ENCODE peak calls at places on chromosome 5, in nine cellular contexts. B is amniotic stem cell; Y is GM19239; A is neural crest cell; M is HTR-8/SVneo; Z is T-helper 9 cell; X is EL; K is mesothelial cell of epicardium; H is activated naive CD4-positive, alpha-beta T cell. L is an unnamed sample.

GRCh38 chr5:161685461-161685860 is at the start of gene GABRA6:
- DNase-seq in B (no peak), Y (no peak), A (no peak), M (no peak), Z (no peak), X (no peak), K (no peak), H (no peak), L (no peak)

GRCh38 chr5:97929383-97929782 is 746.3 kb upstream of the RIOK2 start:
- DNase-seq in B (no peak), Y (no peak), A (no peak), M (no peak), Z (no peak), X (peak), K (no peak), H (no peak), L (no peak)

GRCh38 chr5:65395526-65396155 is 86.1 kb downstream of the ADAMTS6 start:
- DNase-seq in B (no peak), Y (no peak), A (no peak), M (no peak), Z (no peak), X (peak), K (no peak), H (no peak), L (no peak)

GRCh38 chr5:123814796-123815479 is 303.0 kb downstream of the CSNK1G3 start:
- DNase-seq in B (peak), Y (no peak), A (no peak), M (no peak), Z (no peak), X (peak), K (no peak), H (no peak), L (no peak)

GRCh38 chr5:18088020-18088579 is 453.8 kb downstream of the TAF11L14 start:
- DNase-seq in B (no peak), Y (no peak), A (no peak), M (no peak), Z (no peak), X (no peak), K (no peak), H (no peak), L (no peak)

GRCh38 chr5:144011348-144011861 is 159.1 kb downstream of the YIPF5 start:
- DNase-seq in B (no peak), Y (no peak), A (no peak), M (no peak), Z (no peak), X (no peak), K (no peak), H (no peak), L (no peak)

GRCh38 chr5:93601053-93601429 is 18.0 kb downstream of the NR2F1 start:
- DNase-seq in B (no peak), Y (no peak), A (no peak), M (no peak), Z (no peak), X (no peak), K (no peak), H (no peak), L (no peak)

GRCh38 chr5:93069276-93069675 is 511.7 kb downstream of the NR2F1-AS1 start:
- DNase-seq in B (no peak), Y (no peak), A (no peak), M (no peak), Z (no peak), X (no peak), K (no peak), H (no peak), L (no peak)

GRCh38 chr5:132886064-132886823 is 12.8 kb downstream of the LEAP2 start:
- DNase-seq in B (no peak), Y (no peak), A (no peak), M (no peak), Z (no peak), X (no peak), K (no peak), H (no peak), L (no peak)

GRCh38 chr5:137200906-137201305 is 298.2 kb downstream of the SPOCK1 start:
- DNase-seq in B (no peak), Y (no peak), A (no peak), M (no peak), Z (no peak), X (no peak), K (no peak), H (no peak), L (no peak)

GRCh38 chr5:15850536-15850935 is 329.1 kb downstream of the MARCHF11 start:
- DNase-seq in B (no peak), Y (no peak), A (no peak), M (no peak), Z (no peak), X (no peak), K (no peak), H (no peak), L (no peak)

GRCh38 chr5:122705876-122706275 is 69.0 kb upstream of the SNX2 start:
- DNase-seq in B (no peak), Y (no peak), A (no peak), M (no peak), Z (no peak), X (no peak), K (no peak), H (no peak), L (no peak)

GRCh38 chr5:157516016-157516415 is 56.0 kb downstream of the NIPAL4 start:
- DNase-seq in B (peak), Y (no peak), A (no peak), M (peak), Z (no peak), X (peak), K (no peak), H (no peak), L (no peak)

GRCh38 chr5:148408092-148408491 is 24.3 kb downstream of the FBXO38 start:
- DNase-seq in B (no peak), Y (no peak), A (no peak), M (no peak), Z (no peak), X (no peak), K (no peak), H (no peak), L (no peak)

GRCh38 chr5:155591273-155591672 is 577.7 kb downstream of the KIF4B start:
- DNase-seq in B (no peak), Y (no peak), A (no peak), M (no peak), Z (no peak), X (no peak), K (no peak), H (no peak), L (no peak)

GRCh38 chr5:23139338-23140171 is 286.4 kb upstream of the CDH12 start:
- DNase-seq in B (no peak), Y (no peak), A (no peak), M (peak), Z (no peak), X (no peak), K (no peak), H (no peak), L (peak)

GRCh38 chr5:140549237-140550144 is 2.0 kb downstream of the EIF4EBP3 start:
- DNase-seq in B (no peak), Y (no peak), A (no peak), M (no peak), Z (no peak), X (peak), K (no peak), H (no peak), L (no peak)

GRCh38 chr5:128083033-128083810 is at the start of gene SLC12A2:
- DNase-seq in B (peak), Y (peak), A (peak), M (peak), Z (peak), X (peak), K (peak), H (peak), L (peak)

GRCh38 chr5:136056771-136057335 is 28.1 kb downstream of the TGFBI start:
- DNase-seq in B (no peak), Y (no peak), A (no peak), M (no peak), Z (no peak), X (no peak), K (no peak), H (no peak), L (no peak)

GRCh38 chr5:39021413-39021812 is 52.8 kb downstream of the RICTOR start:
- DNase-seq in B (no peak), Y (no peak), A (no peak), M (no peak), Z (no peak), X (peak), K (no peak), H (no peak), L (no peak)

GRCh38 chr5:175216991-175217390 is 227.0 kb downstream of the DRD1 start:
- DNase-seq in B (no peak), Y (no peak), A (no peak), M (no peak), Z (no peak), X (peak), K (no peak), H (no peak), L (peak)

GRCh38 chr5:83472508-83473343 is 1.2 kb downstream of the VCAN start:
- DNase-seq in B (peak), Y (peak), A (peak), M (peak), Z (no peak), X (peak), K (peak), H (no peak), L (no peak)

GRCh38 chr5:62707539-62707938 is 128.9 kb downstream of the LRRC70 start:
- DNase-seq in B (no peak), Y (no peak), A (no peak), M (no peak), Z (no peak), X (no peak), K (no peak), H (no peak), L (no peak)

GRCh38 chr5:159552751-159553150 is 222.5 kb upstream of the IL12B start:
- DNase-seq in B (peak), Y (no peak), A (no peak), M (no peak), Z (no peak), X (peak), K (no peak), H (no peak), L (no peak)

GRCh38 chr5:153767221-153768218 is 271.2 kb downstream of the FAM114A2 start:
- DNase-seq in B (no peak), Y (no peak), A (no peak), M (no peak), Z (no peak), X (no peak), K (no peak), H (no peak), L (no peak)

GRCh38 chr5:170357853-170358497 is 31.2 kb downstream of the KCNMB1 start:
- DNase-seq in B (no peak), Y (no peak), A (no peak), M (no peak), Z (no peak), X (no peak), K (no peak), H (no peak), L (no peak)

GRCh38 chr5:176533390-176533789 is 3.8 kb downstream of the RNF44 start:
- DNase-seq in B (no peak), Y (no peak), A (no peak), M (no peak), Z (no peak), X (no peak), K (no peak), H (no peak), L (no peak)

GRCh38 chr5:159061186-159061796 is 38.4 kb downstream of the EBF1 start:
- DNase-seq in B (peak), Y (no peak), A (peak), M (peak), Z (no peak), X (peak), K (no peak), H (no peak), L (peak)

GRCh38 chr5:145203193-145203592 is 631.9 kb downstream of the PRELID2 start:
- DNase-seq in B (no peak), Y (no peak), A (no peak), M (no peak), Z (no peak), X (peak), K (no peak), H (no peak), L (no peak)

GRCh38 chr5:145937432-145938250 is 1.3 kb downstream of the SH3RF2 start:
- DNase-seq in B (no peak), Y (no peak), A (no peak), M (peak), Z (no peak), X (peak), K (no peak), H (no peak), L (no peak)

GRCh38 chr5:123209163-123210013 is 120.3 kb downstream of the PRDM6 start:
- DNase-seq in B (peak), Y (no peak), A (no peak), M (peak), Z (no peak), X (peak), K (no peak), H (no peak), L (peak)

GRCh38 chr5:131264453-131265200 is 774 bp downstream of the CDC42SE2 start:
- DNase-seq in B (no peak), Y (no peak), A (peak), M (peak), Z (no peak), X (peak), K (peak), H (peak), L (no peak)

GRCh38 chr5:111950660-111951059 is 193.7 kb upstream of the NREP start:
- DNase-seq in B (no peak), Y (no peak), A (no peak), M (no peak), Z (no peak), X (peak), K (no peak), H (no peak), L (peak)

GRCh38 chr5:147558826-147559225 is 49.0 kb upstream of the DPYSL3 start:
- DNase-seq in B (no peak), Y (no peak), A (no peak), M (peak), Z (no peak), X (peak), K (no peak), H (no peak), L (no peak)

GRCh38 chr5:79962580-79963222 is 28.4 kb downstream of the MTX3 start:
- DNase-seq in B (no peak), Y (no peak), A (no peak), M (peak), Z (no peak), X (peak), K (no peak), H (no peak), L (peak)

GRCh38 chr5:32099486-32100035 is 74.6 kb downstream of the GOLPH3 start:
- DNase-seq in B (no peak), Y (no peak), A (no peak), M (no peak), Z (no peak), X (no peak), K (no peak), H (no peak), L (no peak)

L was measured in HS-5.